ENCODE peak calls at places on chromosome 17, in nine cellular contexts. G, F, Z, E, C, H, O, Y and V are unnamed samples. For H3K27me3 and H3K36me3, the result is how much of the 10 kb centered on the place peaks cover.

GRCh38 chr17:60065867-60066266 is 12.9 kb downstream of the HEATR6 start:
- DNase-seq in G (no peak), F (no peak), Z (no peak), E (no peak), C (no peak), H (no peak), O (no peak), Y (no peak), V (no peak)

GRCh38 chr17:18191071-18191667 is 7.5 kb downstream of the ALKBH5 start:
- DNase-seq in G (no peak), F (no peak), Z (no peak), E (no peak), C (peak), H (no peak), O (no peak), Y (no peak), V (no peak)

GRCh38 chr17:47634870-47635269 is 14.8 kb upstream of the KPNB1 start:
- DNase-seq in G (no peak), F (no peak), Z (no peak), E (no peak), C (no peak), H (no peak), O (no peak), Y (no peak), V (no peak)

GRCh38 chr17:29149431-29150064 is 30.6 kb downstream of the MYO18A start:
- DNase-seq in G (no peak), F (no peak), Z (peak), E (no peak), C (no peak), H (peak), O (peak), Y (no peak), V (no peak)

GRCh38 chr17:29617481-29618271 is 5.0 kb downstream of the CORO6 start:
- DNase-seq in G (peak), F (no peak), Z (peak), E (peak), C (peak), H (peak), O (peak), Y (no peak), V (no peak)

GRCh38 chr17:36640836-36641235 is 39.5 kb downstream of the MRM1 start:
- DNase-seq in G (no peak), F (no peak), Z (no peak), E (no peak), C (no peak), H (no peak), O (no peak), Y (no peak), V (no peak)

GRCh38 chr17:71423871-71424546 is 696.8 kb upstream of the SOX9 start:
- DNase-seq in G (no peak), F (peak), Z (no peak), E (peak), C (no peak), H (no peak), O (peak), Y (no peak), V (no peak)

GRCh38 chr17:82684207-82684903 is 14.1 kb downstream of the RAB40B start:
- DNase-seq in G (no peak), F (no peak), Z (peak), E (no peak), C (no peak), H (no peak), O (peak), Y (no peak), V (no peak)

GRCh38 chr17:35087731-35088646 is 24.5 kb upstream of the RFFL start:
- DNase-seq in G (peak), F (peak), Z (peak), E (peak), C (peak), H (peak), O (peak), Y (no peak), V (peak)

GRCh38 chr17:68955181-68955841 is at the start of gene ABCA8:
- DNase-seq in G (no peak), F (no peak), Z (no peak), E (no peak), C (no peak), H (peak), O (peak), Y (no peak), V (peak)

GRCh38 chr17:57956311-57957119 is 1.3 kb upstream of the CUEDC1 start:
- DNase-seq in G (peak), F (no peak), Z (peak), E (peak), C (no peak), H (no peak), O (no peak), Y (no peak), V (no peak)

GRCh38 chr17:39563476-39563875 is 44.2 kb downstream of the NEUROD2 start:
- DNase-seq in G (no peak), F (no peak), Z (no peak), E (no peak), C (no peak), H (peak), O (no peak), Y (no peak), V (no peak)

GRCh38 chr17:39564201-39564828 is 43.4 kb downstream of the NEUROD2 start:
- DNase-seq in G (no peak), F (no peak), Z (no peak), E (no peak), C (no peak), H (no peak), O (no peak), Y (no peak), V (no peak)

GRCh38 chr17:39568710-39569109 is 39.0 kb downstream of the NEUROD2 start:
- DNase-seq in G (no peak), F (no peak), Z (no peak), E (no peak), C (no peak), H (no peak), O (no peak), Y (no peak), V (no peak)

DNA sequence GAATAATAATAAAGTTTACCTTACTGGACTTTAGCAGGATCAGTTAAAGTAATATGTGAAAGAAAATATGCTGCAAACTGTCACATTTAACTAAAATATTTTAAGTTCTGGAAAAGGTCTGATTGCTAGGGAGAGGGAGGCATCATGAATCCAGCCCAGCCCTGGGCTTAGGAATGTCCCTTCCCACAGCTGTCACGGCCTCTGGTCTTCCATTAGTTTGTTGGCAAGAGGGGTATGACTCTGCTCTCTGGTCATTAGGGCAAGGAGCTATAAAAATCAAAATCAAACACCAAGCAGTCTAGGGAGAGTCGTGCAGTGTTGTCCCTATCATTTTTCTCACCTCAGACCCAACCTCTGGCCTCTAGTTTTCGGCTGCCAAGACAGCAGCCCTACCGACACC is 41.6 kb downstream of the NEUROD2 start:
- DNase-seq in G (no peak), F (no peak), Z (no peak), E (no peak), C (no peak), H (no peak), O (no peak), Y (no peak), V (no peak)
- H3K4me3 ChIP-seq in G (no peak), F (no peak), Z (no peak), E (no peak), C (no peak), H (no peak), O (no peak), Y (no peak), V (no peak)

GRCh38 chr17:17071531-17072360 is 29.5 kb downstream of the MPRIP start:
- DNase-seq in G (no peak), F (no peak), Z (no peak), E (no peak), C (no peak), H (no peak), O (no peak), Y (no peak), V (no peak)
- H3K27me3 ChIP-seq in G (under half), F (under half), Z (under half), E (under half), C (under half), H (under half), O (under half), Y (under half), V (under half)

GRCh38 chr17:65175952-65176351 is 38.8 kb downstream of the RGS9 start:
- DNase-seq in G (no peak), F (no peak), Z (no peak), E (no peak), C (no peak), H (no peak), O (no peak), Y (no peak), V (no peak)

GRCh38 chr17:65172511-65173136 is 35.5 kb downstream of the RGS9 start:
- DNase-seq in G (no peak), F (no peak), Z (no peak), E (no peak), C (no peak), H (no peak), O (no peak), Y (no peak), V (no peak)

GRCh38 chr17:65174974-65175373 is 37.8 kb downstream of the RGS9 start:
- DNase-seq in G (no peak), F (no peak), Z (no peak), E (no peak), C (no peak), H (no peak), O (no peak), Y (no peak), V (no peak)

GRCh38 chr17:65173284-65173793 is 36.2 kb downstream of the RGS9 start:
- DNase-seq in G (peak), F (no peak), Z (peak), E (no peak), C (no peak), H (no peak), O (peak), Y (no peak), V (peak)

GRCh38 chr17:65173951-65174683 is 36.9 kb downstream of the RGS9 start:
- DNase-seq in G (no peak), F (no peak), Z (no peak), E (no peak), C (no peak), H (no peak), O (no peak), Y (no peak), V (no peak)
- H3K36me3 ChIP-seq in G (under half), F (under half), Z (under half), E (under half), C (under half), H (under half), O (under half), Y (under half), V (under half)

DNA sequence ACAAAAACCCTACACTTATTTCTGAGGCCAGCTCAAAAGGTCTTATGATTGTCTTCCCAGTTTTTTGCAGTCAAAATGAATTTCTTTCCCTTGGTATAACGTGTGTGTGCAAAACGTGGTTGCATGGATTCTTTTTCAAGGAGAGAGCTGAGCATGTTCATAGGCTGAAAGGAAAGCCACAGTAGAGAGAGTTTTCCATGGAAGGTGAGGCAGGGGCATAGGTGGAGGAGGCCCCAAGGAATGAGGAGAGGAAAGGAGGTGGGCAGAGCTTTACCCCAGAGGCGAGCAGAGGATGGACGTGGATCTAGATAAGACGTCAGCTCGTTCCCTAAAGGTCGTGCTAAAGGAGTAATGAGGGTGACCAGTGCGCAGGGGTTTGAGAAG is 22.8 kb downstream of the TRPV2 start:
- DNase-seq in G (no peak), F (no peak), Z (no peak), E (no peak), C (no peak), H (no peak), O (no peak), Y (no peak), V (no peak)
- H3K4me3 ChIP-seq in G (peak), F (peak), Z (peak), E (peak), C (peak), H (peak), O (peak), Y (peak), V (peak)